ENCODE peak calls at places on chromosomes 7 and 10, in nine cellular contexts. Y, T, Z, R, N, I, X, D and E are unnamed samples.

GRCh38 chr10:112465299-112465882 is 18.4 kb downstream of the VTI1A start:
- DNase-seq in Y (no peak), T (no peak), Z (no peak), R (no peak), N (no peak), I (no peak), X (no peak), D (no peak), E (no peak)

GRCh38 chr7:46685051-46685450 is 764.0 kb upstream of the IGFBP3 start:
- DNase-seq in Y (no peak), T (no peak), Z (no peak), R (no peak), N (no peak), I (no peak), X (no peak), D (no peak), E (no peak)

GRCh38 chr7:156527458-156527890 is 113.1 kb upstream of the RNF32 start:
- DNase-seq in Y (no peak), T (no peak), Z (no peak), R (no peak), N (no peak), I (no peak), X (no peak), D (no peak), E (no peak)

GRCh38 chr7:30274641-30275040 is 9.8 kb upstream of the ZNRF2 start:
- DNase-seq in Y (no peak), T (no peak), Z (no peak), R (no peak), N (no peak), I (no peak), X (no peak), D (no peak), E (no peak)

GRCh38 chr10:91774571-91774970 is 23.7 kb upstream of the TNKS2 start:
- DNase-seq in Y (no peak), T (no peak), Z (no peak), R (no peak), N (no peak), I (no peak), X (no peak), D (no peak), E (no peak)

GRCh38 chr10:11782793-11783557 is 40.2 kb upstream of the PROSER2 start:
- DNase-seq in Y (peak), T (no peak), Z (peak), R (peak), N (no peak), I (no peak), X (no peak), D (peak), E (peak)

GRCh38 chr10:12594448-12594944 is 245.1 kb downstream of the CAMK1D start:
- DNase-seq in Y (peak), T (no peak), Z (no peak), R (peak), N (peak), I (no peak), X (no peak), D (no peak), E (peak)

GRCh38 chr10:99506416-99506815 is 26.3 kb upstream of the NKX2-3 start:
- DNase-seq in Y (no peak), T (no peak), Z (no peak), R (no peak), N (no peak), I (no peak), X (no peak), D (no peak), E (no peak)

GRCh38 chr10:60194421-60194820 is 195.3 kb downstream of the ANK3 start:
- DNase-seq in Y (no peak), T (no peak), Z (no peak), R (no peak), N (no peak), I (no peak), X (no peak), D (no peak), E (no peak)

GRCh38 chr7:149774237-149775175 is 1.1 kb upstream of the ZNF467 start:
- DNase-seq in Y (no peak), T (no peak), Z (no peak), R (no peak), N (peak), I (no peak), X (no peak), D (no peak), E (no peak)

GRCh38 chr7:12570529-12571461 is at the start of gene SCIN:
- DNase-seq in Y (peak), T (peak), Z (peak), R (peak), N (peak), I (no peak), X (peak), D (no peak), E (no peak)

GRCh38 chr7:139560199-139560598 is 36.7 kb downstream of the CLEC2L start:
- DNase-seq in Y (no peak), T (no peak), Z (no peak), R (no peak), N (no peak), I (no peak), X (no peak), D (no peak), E (no peak)

GRCh38 chr7:31948041-31948440 is 122.2 kb downstream of the PDE1C start:
- DNase-seq in Y (no peak), T (no peak), Z (peak), R (no peak), N (no peak), I (no peak), X (no peak), D (peak), E (no peak)